ENCODE peak calls at places on chromosomes 16 and 17, in five cellular contexts. One of them, this sample, is unnamed.
A peak's percentile ranks its signal among the peaks of the same experiment; 100 is the strongest.

GRCh38 chr16:9969580-9969979 is 212.6 kb downstream of the GRIN2A start:
- DNase-seq in stimulated activated CD4-positive, alpha-beta T cell treated with anti-CD3 and anti-CD28 coated beads, Interleukin-1b, Interleukin-23, amount 100 ng/mL, for 1 hour: no peak
- DNase-seq in A549: no peak
- DNase-seq in ELR: no peak
- DNase-seq in omental fat pad: no peak
- DNase-seq in this sample: no peak

GRCh38 chr16:27029525-27029924 is 37.2 kb upstream of the C16orf82 start:
- DNase-seq in stimulated activated CD4-positive, alpha-beta T cell treated with anti-CD3 and anti-CD28 coated beads, Interleukin-1b, Interleukin-23, amount 100 ng/mL, for 1 hour: no peak
- DNase-seq in A549: no peak
- DNase-seq in ELR: no peak
- DNase-seq in omental fat pad: no peak
- DNase-seq in this sample: no peak

GRCh38 chr17:49977463-49978389 is 8.7 kb downstream of the DLX4 start:
- DNase-seq in stimulated activated CD4-positive, alpha-beta T cell treated with anti-CD3 and anti-CD28 coated beads, Interleukin-1b, Interleukin-23, amount 100 ng/mL, for 1 hour: no peak
- DNase-seq in A549: no peak
- DNase-seq in ELR: no peak
- DNase-seq in omental fat pad: no peak
- DNase-seq in this sample: peak; percentile 62

GRCh38 chr16:84950906-84951305 is 60.4 kb downstream of the ZDHHC7 start:
- DNase-seq in stimulated activated CD4-positive, alpha-beta T cell treated with anti-CD3 and anti-CD28 coated beads, Interleukin-1b, Interleukin-23, amount 100 ng/mL, for 1 hour: no peak
- DNase-seq in A549: peak; percentile 51
- DNase-seq in ELR: peak; percentile 71
- DNase-seq in omental fat pad: no peak
- DNase-seq in this sample: no peak

GRCh38 chr17:74098378-74099024 is 105.0 kb upstream of the RPL38 start:
- DNase-seq in stimulated activated CD4-positive, alpha-beta T cell treated with anti-CD3 and anti-CD28 coated beads, Interleukin-1b, Interleukin-23, amount 100 ng/mL, for 1 hour: no peak
- DNase-seq in A549: no peak
- DNase-seq in ELR: no peak
- DNase-seq in omental fat pad: no peak
- DNase-seq in this sample: no peak

GRCh38 chr16:495127-495748 is 32.3 kb upstream of the CAPN15 start:
- DNase-seq in stimulated activated CD4-positive, alpha-beta T cell treated with anti-CD3 and anti-CD28 coated beads, Interleukin-1b, Interleukin-23, amount 100 ng/mL, for 1 hour: no peak
- DNase-seq in A549: peak; percentile 73
- DNase-seq in ELR: peak; percentile 63
- DNase-seq in omental fat pad: no peak
- DNase-seq in this sample: peak; percentile 31

GRCh38 chr16:78957328-78958100 is 643.0 kb downstream of the MAF start:
- DNase-seq in stimulated activated CD4-positive, alpha-beta T cell treated with anti-CD3 and anti-CD28 coated beads, Interleukin-1b, Interleukin-23, amount 100 ng/mL, for 1 hour: peak; percentile 16
- DNase-seq in A549: no peak
- DNase-seq in ELR: no peak
- DNase-seq in omental fat pad: no peak
- DNase-seq in this sample: peak; percentile 27

GRCh38 chr17:4721203-4722135 is 9.8 kb upstream of the MED11 start:
- DNase-seq in stimulated activated CD4-positive, alpha-beta T cell treated with anti-CD3 and anti-CD28 coated beads, Interleukin-1b, Interleukin-23, amount 100 ng/mL, for 1 hour: no peak
- DNase-seq in A549: peak; percentile 85
- DNase-seq in ELR: no peak
- DNase-seq in omental fat pad: no peak
- DNase-seq in this sample: peak; percentile 65

GRCh38 chr17:27951872-27952271 is 58.7 kb upstream of the LYRM9 start:
- DNase-seq in stimulated activated CD4-positive, alpha-beta T cell treated with anti-CD3 and anti-CD28 coated beads, Interleukin-1b, Interleukin-23, amount 100 ng/mL, for 1 hour: no peak
- DNase-seq in A549: no peak
- DNase-seq in ELR: no peak
- DNase-seq in omental fat pad: no peak
- DNase-seq in this sample: no peak

GRCh38 chr17:2239882-2240430 is 63.6 kb downstream of the SMG6 start:
- DNase-seq in stimulated activated CD4-positive, alpha-beta T cell treated with anti-CD3 and anti-CD28 coated beads, Interleukin-1b, Interleukin-23, amount 100 ng/mL, for 1 hour: no peak
- DNase-seq in A549: peak; percentile 50
- DNase-seq in ELR: peak; percentile 91
- DNase-seq in omental fat pad: no peak
- DNase-seq in this sample: peak; percentile 90

GRCh38 chr17:81401727-81402529 is 6.7 kb downstream of the BAHCC1 start:
- DNase-seq in stimulated activated CD4-positive, alpha-beta T cell treated with anti-CD3 and anti-CD28 coated beads, Interleukin-1b, Interleukin-23, amount 100 ng/mL, for 1 hour: no peak
- DNase-seq in A549: peak; percentile 69
- DNase-seq in ELR: peak; percentile 57
- DNase-seq in omental fat pad: no peak
- DNase-seq in this sample: no peak

GRCh38 chr16:75258807-75259141 is 7.3 kb upstream of the BCAR1 start:
- DNase-seq in stimulated activated CD4-positive, alpha-beta T cell treated with anti-CD3 and anti-CD28 coated beads, Interleukin-1b, Interleukin-23, amount 100 ng/mL, for 1 hour: no peak
- DNase-seq in A549: no peak
- DNase-seq in ELR: no peak
- DNase-seq in omental fat pad: no peak
- DNase-seq in this sample: no peak

GRCh38 chr16:87461466-87461975 is 31.3 kb downstream of the ZCCHC14 start:
- DNase-seq in stimulated activated CD4-positive, alpha-beta T cell treated with anti-CD3 and anti-CD28 coated beads, Interleukin-1b, Interleukin-23, amount 100 ng/mL, for 1 hour: no peak
- DNase-seq in A549: peak; percentile 94
- DNase-seq in ELR: peak; percentile 55
- DNase-seq in omental fat pad: no peak
- DNase-seq in this sample: peak; percentile 94

This sample was measured in bronchial epithelial cell.